ENCODE peak calls at places on chromosome 20, in five cellular contexts. M, L, U, F and B are unnamed samples.

GRCh38 chr20:50197463-50197862 is 6.8 kb downstream of the CEBPB start:
- DNase-seq in L (no peak), M (no peak), F (no peak), U (no peak), B (no peak)

GRCh38 chr20:50285376-50286173 is 94.9 kb downstream of the CEBPB start:
- DNase-seq in M (no peak), L (no peak), U (peak; percentile 65), F (no peak), B (no peak)

GRCh38 chr20:44938637-44939036 is 21.6 kb downstream of the TOMM34 start:
- DNase-seq in U (no peak), L (no peak), M (no peak), F (no peak), B (no peak)

GRCh38 chr20:38878798-38879197 is 47.4 kb upstream of the FAM83D start:
- DNase-seq in L (no peak), U (peak; percentile 27), M (no peak), F (no peak), B (peak; percentile 64)

GRCh38 chr20:21291026-21291425 is 12.1 kb upstream of the XRN2 start:
- DNase-seq in F (no peak), U (peak; percentile 27), M (no peak), L (no peak), B (no peak)

GRCh38 chr20:44650777-44651493 is 564 bp downstream of the ADA start:
- DNase-seq in L (no peak), F (peak; percentile 44), M (no peak), U (no peak), B (no peak)

GRCh38 chr20:6504826-6505225 is 262.7 kb upstream of the BMP2 start:
- DNase-seq in M (no peak), F (no peak), U (peak; percentile 54), L (no peak), B (no peak)

GRCh38 chr20:53843645-53844044 is 226.7 kb downstream of the BCAS1 start:
- DNase-seq in L (no peak), M (no peak), F (no peak), U (no peak), B (no peak)

GRCh38 chr20:49705358-49705757 is 8.3 kb downstream of the B4GALT5 start:
- DNase-seq in L (no peak), F (no peak), U (no peak), M (no peak), B (no peak)

GRCh38 chr20:51831891-51832675 is 29.8 kb upstream of the SALL4 start:
- DNase-seq in L (no peak), F (no peak), U (no peak), M (no peak), B (no peak)

GRCh38 chr20:39607124-39607523 is 645.0 kb downstream of the DHX35 start:
- DNase-seq in M (no peak), U (peak; percentile 64), F (no peak), L (no peak), B (no peak)